ENCODE peak calls at places on chromosomes 3 and 15, in eight cellular contexts. S is IMR-90, T is body of pancreas, B is A549, H is tibial nerve, F is stomach, A is K562, P is HCT116. C is an unnamed sample.
A peak's percentile ranks its signal among the peaks of the same experiment; 100 is the strongest.

GRCh38 chr3:186386883-186387560 is 25.0 kb upstream of the DGKG start:
- DNase-seq in S (no peak), T (no peak), B (no peak), H (no peak), F (no peak), A (no peak), P (no peak), C (no peak)

GRCh38 chr3:172152869-172153268 is 113.5 kb downstream of the FNDC3B start:
- DNase-seq in S (peak; percentile 67), T (no peak), B (no peak), H (no peak), F (no peak), A (no peak), P (no peak), C (no peak)

GRCh38 chr3:10757021-10757820 is 58.8 kb upstream of the SLC6A11 start:
- DNase-seq in S (peak; percentile 13), T (no peak), B (peak; percentile 20), H (no peak), F (no peak), A (no peak), P (no peak), C (no peak)

GRCh38 chr15:49037546-49037940 is 8.7 kb downstream of the SECISBP2L start:
- DNase-seq in S (no peak), T (no peak), B (no peak), H (no peak), F (no peak), A (no peak), P (no peak), C (no peak)

GRCh38 chr3:12705981-12706380 is 42.1 kb upstream of the RAF1 start:
- DNase-seq in S (peak; percentile 58), T (no peak), B (no peak), H (no peak), F (no peak), A (no peak), P (no peak), C (no peak)

GRCh38 chr15:64532921-64533320 is 72.5 kb downstream of the ZNF609 start:
- DNase-seq in S (no peak), T (no peak), B (no peak), H (no peak), F (no peak), A (no peak), P (no peak), C (no peak)

GRCh38 chr3:171446801-171447578 is 13.2 kb downstream of the TNIK start:
- DNase-seq in S (peak; percentile 93), T (peak; percentile 31), B (peak; percentile 51), H (no peak), F (no peak), A (peak; percentile 77), P (peak; percentile 84), C (no peak)

GRCh38 chr15:94381384-94381783 is 150.0 kb downstream of the MCTP2 start:
- DNase-seq in S (no peak), T (no peak), B (no peak), H (no peak), F (no peak), A (no peak), P (no peak), C (no peak)

GRCh38 chr3:124078978-124079911 is 87.3 kb upstream of the ROPN1 start:
- DNase-seq in S (peak; percentile 50), T (peak; percentile 37), B (peak; percentile 35), H (no peak), F (no peak), A (peak; percentile 17), P (peak; percentile 22), C (no peak)

GRCh38 chr15:76309561-76310330 is 1.5 kb downstream of the ETFA start:
- DNase-seq in S (no peak), T (no peak), B (no peak), H (no peak), F (no peak), A (no peak), P (no peak), C (peak; percentile 13)

GRCh38 chr15:66269326-66270090 is 16.0 kb upstream of the MEGF11 start:
- DNase-seq in S (peak; percentile 71), T (no peak), B (peak; percentile 34), H (no peak), F (no peak), A (peak; percentile 81), P (peak; percentile 70), C (no peak)

GRCh38 chr15:39471791-39472190 is 109.1 kb upstream of the THBS1 start:
- DNase-seq in S (peak; percentile 36), T (no peak), B (no peak), H (no peak), F (no peak), A (no peak), P (no peak), C (no peak)

GRCh38 chr15:66187271-66187670 is 66.3 kb downstream of the MEGF11 start:
- DNase-seq in S (no peak), T (no peak), B (no peak), H (no peak), F (peak; percentile 5), A (no peak), P (no peak), C (no peak)

GRCh38 chr3:186339180-186339912 is 22.7 kb downstream of the DGKG start:
- DNase-seq in S (no peak), T (no peak), B (no peak), H (no peak), F (no peak), A (no peak), P (no peak), C (no peak)

GRCh38 chr3:46812237-46812791 is 50.9 kb downstream of the MYL3 start:
- DNase-seq in S (peak; percentile 29), T (peak; percentile 88), B (peak; percentile 21), H (no peak), F (peak; percentile 77), A (peak; percentile 94), P (no peak), C (peak; percentile 68)
- H3K4me3 ChIP-seq in S (peak overlapping the region; percentile 36), T (peak overlapping the region; percentile 26), B (peak overlapping the region; percentile 28), H (peak overlapping the region; percentile 20), F (peak overlapping the region; percentile 57), A (peak overlapping the region; percentile 9), P (no peak overlapping the region), C (no peak overlapping the region)

GRCh38 chr15:75043509-75044257 is 20.3 kb downstream of the PPCDC start:
- DNase-seq in S (peak; percentile 100), T (peak; percentile 96), B (peak; percentile 48), H (peak; percentile 96), F (peak; percentile 82), A (peak; percentile 91), P (no peak), C (peak; percentile 97)
- TF ChIP-seq POLR2A in S (peak; percentile 37), T (no peak), B (no peak), H (peak; percentile 52), F (no peak), A (no peak), P (no peak), C (no peak)

DNA sequence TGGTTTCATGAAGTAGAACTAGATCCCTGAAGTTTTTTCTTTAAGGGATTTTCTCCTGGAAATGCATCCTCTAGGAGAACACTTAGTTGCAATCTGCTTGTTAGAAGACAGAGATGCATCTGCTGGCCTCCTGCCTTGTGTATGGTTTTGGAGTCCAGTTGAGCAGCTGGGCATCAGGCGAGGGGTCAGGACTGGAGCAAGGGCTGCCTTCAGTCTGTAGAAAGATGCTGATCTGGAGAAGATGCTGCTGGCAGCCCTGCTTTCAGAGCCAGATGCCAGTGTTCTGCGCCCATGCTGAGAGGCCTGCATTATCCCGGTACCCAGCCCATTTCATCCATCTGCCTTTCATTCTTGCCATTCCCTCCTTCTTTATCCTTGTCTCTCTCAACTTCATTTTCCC is 77.4 kb downstream of the CHCHD6 start:
- DNase-seq in S (no peak), T (no peak), B (no peak), H (no peak), F (no peak), A (no peak), P (no peak), C (no peak)
- H3K4me3 ChIP-seq in S (no peak overlapping the region), T (no peak overlapping the region), B (no peak overlapping the region), H (no peak overlapping the region), F (no peak overlapping the region), A (no peak overlapping the region), P (no peak overlapping the region), C (no peak overlapping the region)

GRCh38 chr3:37993811-37994638 is 3.4 kb downstream of the VILL start:
- DNase-seq in S (peak; percentile 75), T (peak; percentile 51), B (no peak), H (peak; percentile 56), F (peak; percentile 52), A (peak; percentile 91), P (no peak), C (peak; percentile 91)
- TF ChIP-seq POLR2A in S (peak; percentile 40), T (no peak), B (no peak), H (peak; percentile 42), F (no peak), A (peak; percentile 99), P (no peak), C (no peak)

DNA sequence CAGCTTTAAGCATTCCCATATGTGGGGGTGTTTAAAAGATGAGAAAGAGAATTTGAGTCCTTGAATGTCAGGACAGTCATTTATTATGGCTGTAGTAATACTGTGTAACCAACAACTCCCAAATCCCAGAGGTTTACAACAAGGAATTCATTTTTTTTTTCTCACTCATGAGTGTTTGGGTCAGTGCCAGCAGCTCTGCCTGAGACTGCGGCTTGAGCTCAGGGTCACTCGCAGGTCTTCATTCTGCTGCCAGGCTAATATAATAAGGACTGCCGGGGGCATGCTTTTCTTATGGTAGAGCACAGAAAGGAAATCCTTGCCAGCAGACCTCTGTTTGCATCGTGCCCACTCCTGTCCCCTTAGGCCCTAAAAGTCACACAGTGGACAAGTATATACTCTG is 277.9 kb upstream of the LMCD1 start:
- DNase-seq in S (no peak), T (peak; percentile 22), B (no peak), H (no peak), F (peak; percentile 39), A (no peak), P (no peak), C (peak; percentile 17)
- H3K4me3 ChIP-seq in S (no peak overlapping the region), T (no peak overlapping the region), B (no peak overlapping the region), H (no peak overlapping the region), F (no peak overlapping the region), A (no peak overlapping the region), P (no peak overlapping the region), C (no peak overlapping the region)

DNA sequence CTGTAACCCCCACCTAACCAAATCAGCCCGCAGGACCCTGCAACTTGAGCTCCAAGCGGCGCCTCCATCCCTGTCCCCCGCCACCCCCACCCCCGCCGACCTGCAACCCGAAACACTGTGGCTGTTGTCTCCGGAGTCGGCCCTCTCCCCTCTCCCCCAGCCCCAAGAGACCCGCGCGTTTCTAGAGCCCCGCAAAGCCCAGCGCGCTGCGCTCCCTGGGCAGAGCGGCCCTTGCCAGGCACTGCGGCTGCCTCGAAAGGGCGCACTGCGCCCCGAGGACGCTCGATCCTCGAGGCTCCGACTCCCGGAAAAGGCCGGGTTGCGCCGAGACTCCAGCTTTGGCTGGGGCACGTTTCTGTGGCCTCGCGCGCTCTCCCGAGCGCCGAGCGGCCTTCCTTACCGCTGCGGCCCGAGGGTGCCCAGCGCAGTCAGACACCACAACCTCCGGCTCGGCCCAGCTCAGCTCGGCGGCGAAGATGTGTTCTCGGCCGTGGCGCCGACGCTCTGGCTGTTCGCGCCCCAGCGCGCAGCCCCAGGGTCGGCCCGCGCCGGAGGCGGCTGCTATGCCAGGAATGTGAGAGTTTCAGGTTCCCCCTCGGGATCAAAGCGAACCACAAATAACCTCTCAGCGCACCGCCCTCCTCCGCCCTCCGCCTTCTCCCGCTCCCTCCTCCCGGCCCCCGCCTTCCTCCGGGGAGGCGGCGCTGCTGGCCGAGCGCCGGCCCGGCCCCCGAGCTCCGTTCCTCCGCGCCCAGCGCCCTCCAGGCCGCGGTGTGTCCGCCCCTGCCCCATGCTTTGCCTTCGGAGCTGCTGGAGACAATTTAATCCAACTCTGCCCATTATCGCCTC is at the start of gene AMOTL2:
- DNase-seq in S (peak; percentile 97), T (peak; percentile 89), B (peak; percentile 93), H (peak; percentile 76), F (peak; percentile 89), A (peak; percentile 46), P (peak; percentile 87), C (peak; percentile 92)
- TF ChIP-seq POLR2A in S (peak; percentile 99), T (peak; percentile 95), B (peak; percentile 63), H (peak; percentile 71), F (peak; percentile 83), A (no peak), P (peak; percentile 88), C (peak; percentile 96)

GRCh38 chr3:52829906-52830463 is 487 bp downstream of the ITIH4 start:
- DNase-seq in S (no peak), T (no peak), B (no peak), H (no peak), F (no peak), A (no peak), P (no peak), C (no peak)
- H3K4me3 ChIP-seq in S (no peak overlapping the region), T (no peak overlapping the region), B (no peak overlapping the region), H (no peak overlapping the region), F (no peak overlapping the region), A (no peak overlapping the region), P (no peak overlapping the region), C (no peak overlapping the region)

C was measured in heart left ventricle.